ENCODE peak calls at places on chromosome 2, in seven cellular contexts. K is A673; A is A549; R is mammary epithelial cell; C is breast epithelium; L is CD8-positive, alpha-beta T cell; V is heart right ventricle. J is an unnamed sample. For H3K4me1, the result is how much of the 10 kb centered on the place peaks cover.

GRCh38 chr2:233240897-233241296 is 10.6 kb upstream of the ATG16L1 start:
- DNase-seq in K (no peak), A (no peak), R (peak), C (no peak), L (no peak), V (no peak), J (no peak)

GRCh38 chr2:206212673-206213513 is 53.2 kb downstream of the EEF1B2 start:
- DNase-seq in K (peak), A (no peak), R (peak), C (no peak), L (no peak), V (no peak), J (no peak)

GRCh38 chr2:73963385-73964120 is 21.2 kb upstream of the TET3 start:
- DNase-seq in K (no peak), A (no peak), R (no peak), C (no peak), L (no peak), V (no peak), J (no peak)

GRCh38 chr2:286774-287392 is 1.0 kb downstream of the ALKAL2 start:
- DNase-seq in K (no peak), A (no peak), R (no peak), C (no peak), L (no peak), V (no peak), J (no peak)

GRCh38 chr2:144477943-144478283 is 42.0 kb downstream of the ZEB2 start:
- DNase-seq in K (no peak), A (no peak), R (no peak), C (no peak), L (no peak), V (no peak), J (no peak)

GRCh38 chr2:75503048-75503607 is 57.6 kb downstream of the EVA1A start:
- DNase-seq in K (no peak), A (peak), R (peak), C (no peak), L (no peak), V (no peak), J (no peak)

GRCh38 chr2:220353897-220354296 is 726.5 kb downstream of the SLC4A3 start:
- DNase-seq in K (no peak), A (no peak), R (peak), C (no peak), L (no peak), V (no peak), J (no peak)

GRCh38 chr2:144598906-144599305 is 79.0 kb upstream of the ZEB2 start:
- DNase-seq in K (no peak), A (no peak), R (no peak), C (no peak), L (no peak), V (no peak), J (no peak)

GRCh38 chr2:71843391-71843850 is 304.2 kb downstream of the CYP26B1 start:
- DNase-seq in K (no peak), A (peak), R (peak), C (no peak), L (no peak), V (no peak), J (no peak)

DNA sequence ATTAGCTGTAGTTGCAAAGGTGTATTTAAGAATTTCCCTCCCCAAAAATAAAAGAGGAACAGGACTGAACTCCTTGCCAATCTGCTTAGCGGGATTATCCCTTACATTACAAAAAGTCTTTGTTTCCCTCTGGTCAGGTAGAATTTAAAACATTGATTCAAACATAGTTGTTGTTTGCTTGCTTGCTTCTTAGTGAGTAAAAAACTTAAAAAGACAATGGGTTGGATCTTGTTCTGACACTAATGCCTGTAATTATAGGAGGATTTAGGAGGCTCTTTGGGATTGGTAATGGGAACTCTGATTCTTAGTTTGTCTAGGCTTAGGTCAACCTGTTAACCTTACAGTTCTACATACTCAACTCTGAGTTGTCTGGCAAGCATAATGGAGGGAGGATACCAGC is 3.7 kb upstream of the CEBPZOS start:
- DNase-seq in K (no peak), A (no peak), R (no peak), C (no peak), L (no peak), V (no peak), J (no peak)
- H3K4me1 ChIP-seq in K (under half), A (under half), R (under half), C (under half), L (under half), V (under half), J (under half)

DNA sequence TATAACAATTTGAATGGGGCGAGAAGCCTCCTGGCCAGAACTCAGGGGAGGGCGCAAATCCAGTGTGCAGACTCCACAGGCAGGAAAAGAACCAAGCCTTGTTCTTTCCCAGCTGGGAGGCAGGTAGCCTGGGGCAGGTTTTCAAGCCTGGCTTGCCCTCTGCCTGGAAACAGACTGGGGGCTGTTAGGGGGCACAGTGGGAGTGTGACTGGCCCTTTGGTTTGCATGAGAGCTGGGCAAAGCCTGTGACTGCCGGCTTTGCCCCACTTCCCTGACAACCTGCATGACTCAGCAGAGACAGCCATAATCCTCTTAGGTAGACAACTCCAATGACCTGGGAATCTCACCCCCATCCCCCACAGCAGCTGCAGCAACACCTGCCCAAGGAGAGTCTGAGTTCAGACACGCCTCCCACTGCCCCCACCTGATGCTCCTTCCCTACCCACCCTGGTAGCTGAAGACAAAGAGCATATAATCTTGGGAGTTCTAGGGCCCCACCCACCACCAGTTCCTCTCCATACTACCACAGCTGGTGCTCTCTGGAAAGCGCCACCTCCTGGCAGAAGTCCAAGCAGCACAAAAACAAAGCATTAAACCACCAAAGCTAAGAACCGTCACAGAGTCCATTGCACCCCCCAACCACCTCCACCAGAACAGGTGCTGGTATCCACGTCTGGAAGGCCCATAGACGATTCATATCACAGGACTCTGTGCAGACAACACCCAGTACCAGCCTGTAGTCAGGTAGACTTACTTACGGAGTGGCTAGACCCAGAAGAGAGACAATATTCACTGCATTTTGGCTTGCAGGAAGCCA is 402.5 kb downstream of the STK39 start:
- DNase-seq in K (peak), A (peak), R (no peak), C (no peak), L (no peak), V (no peak), J (no peak)
- TF ChIP-seq CTCF in K (peak), A (no peak), R (no peak), C (no peak), L (no peak), V (no peak), J (no peak)

GRCh38 chr2:12113364-12113763 is 366.9 kb downstream of the LPIN1 start:
- DNase-seq in K (no peak), A (no peak), R (no peak), C (no peak), L (no peak), V (no peak), J (no peak)

GRCh38 chr2:12109363-12110017 is 363.1 kb downstream of the LPIN1 start:
- DNase-seq in K (no peak), A (no peak), R (no peak), C (no peak), L (no peak), V (no peak), J (no peak)

GRCh38 chr2:12106440-12107080 is 360.1 kb downstream of the LPIN1 start:
- DNase-seq in K (peak), A (peak), R (peak), C (no peak), L (no peak), V (peak), J (peak)

GRCh38 chr2:12107849-12108420 is 361.5 kb downstream of the LPIN1 start:
- DNase-seq in K (no peak), A (no peak), R (no peak), C (no peak), L (no peak), V (no peak), J (no peak)

DNA sequence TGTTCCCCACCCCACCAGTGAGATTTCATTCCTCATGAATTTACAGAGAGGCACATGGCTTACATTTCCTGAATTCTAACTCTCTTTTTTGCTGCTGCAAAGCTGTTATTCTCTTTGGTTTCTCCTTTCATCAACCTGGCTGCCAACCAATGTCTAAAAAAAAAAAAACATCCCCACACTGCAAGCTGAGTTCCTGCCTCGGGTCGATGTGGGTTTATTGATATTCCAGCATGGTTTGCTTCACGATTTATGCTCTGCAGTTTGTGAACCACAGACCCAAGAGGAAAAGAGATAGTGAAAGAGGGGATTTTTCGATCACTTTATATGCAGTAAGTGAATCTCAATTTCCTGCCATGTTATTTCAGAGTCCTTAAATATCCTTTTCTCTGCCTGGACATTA is 363.6 kb downstream of the LPIN1 start:
- DNase-seq in K (no peak), A (no peak), R (no peak), C (no peak), L (no peak), V (no peak), J (no peak)
- H3K4me3 ChIP-seq in K (no peak), A (no peak), R (no peak), C (no peak), L (no peak), V (no peak), J (no peak)

DNA sequence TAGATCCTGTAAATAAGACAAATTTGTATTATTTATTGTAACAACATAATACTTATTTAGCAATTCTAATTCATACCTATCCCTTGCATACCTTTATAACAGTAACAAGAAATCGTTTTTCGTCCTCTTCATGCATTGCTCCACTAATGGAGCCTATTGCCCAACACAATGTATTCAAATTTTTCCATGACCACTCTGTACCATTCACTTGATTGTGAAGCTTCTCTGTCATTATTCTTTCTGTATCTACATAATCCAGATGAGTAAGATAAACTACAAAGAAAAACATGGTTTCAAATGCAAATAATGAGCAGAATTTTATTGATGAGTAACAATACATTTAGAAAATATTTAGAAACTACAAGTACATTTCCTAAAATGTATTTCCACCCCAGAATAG is 21.6 kb upstream of the USP34 start:
- DNase-seq in K (no peak), A (no peak), R (no peak), C (no peak), L (no peak), V (no peak), J (no peak)
- H3K4me1 ChIP-seq in K (under half), A (under half), R (under half), C (under half), L (under half), V (under half), J (under half)

GRCh38 chr2:138271467-138271866 is 230.1 kb upstream of the SPOPL start:
- DNase-seq in K (no peak), A (no peak), R (no peak), C (no peak), L (no peak), V (no peak), J (no peak)
- TF ChIP-seq CTCF in K (no peak), A (no peak), R (no peak), C (no peak), L (no peak), V (no peak), J (no peak)

GRCh38 chr2:225091336-225091735 is 49.1 kb upstream of the DOCK10 start:
- DNase-seq in K (no peak), A (peak), R (peak), C (no peak), L (no peak), V (no peak), J (no peak)
- H3K4me3 ChIP-seq in K (no peak), A (no peak), R (no peak), C (no peak), L (no peak), V (no peak), J (no peak)

J was measured in RWPE2.